ENCODE peak calls at places on chromosomes 3 and 15, in ten cellular contexts. C, I, Z, S, M, P, G, T, H and Q are unnamed samples.

GRCh38 chr15:27361418-27361817 is 390.4 kb downstream of the GABRG3 start:
- DNase-seq in Z (no peak), M (no peak), T (no peak), C (no peak), S (no peak), P (no peak), G (no peak), H (no peak), I (no peak), Q (no peak)

GRCh38 chr15:80467311-80467714 is 63.1 kb downstream of the ARNT2 start:
- DNase-seq in S (peak; percentile 85), T (no peak), G (no peak), I (peak; percentile 40), M (no peak), P (no peak), H (no peak), Z (no peak), C (no peak), Q (no peak)

GRCh38 chr15:101620645-101621044 is 31.5 kb downstream of the TM2D3 start:
- DNase-seq in S (no peak), M (no peak), T (no peak), Z (no peak), P (no peak), G (no peak), C (peak; percentile 81), H (no peak), I (no peak), Q (no peak)

GRCh38 chr3:38853021-38853420 is 37.0 kb upstream of the SCN10A start:
- DNase-seq in H (no peak), S (no peak), M (no peak), Z (no peak), G (no peak), C (no peak), T (no peak), P (no peak), I (peak; percentile 52), Q (no peak)

GRCh38 chr3:108125550-108126071 is 34.8 kb upstream of the CD47 start:
- DNase-seq in P (no peak), S (no peak), T (no peak), M (no peak), Z (no peak), H (no peak), C (peak; percentile 93), G (no peak), I (no peak), Q (no peak)

GRCh38 chr3:139745831-139746230 is 68.1 kb upstream of the NMNAT3 start:
- DNase-seq in P (no peak), M (peak; percentile 30), H (peak; percentile 41), S (peak; percentile 22), I (peak; percentile 23), C (no peak), G (no peak), Z (peak; percentile 80), T (no peak), Q (no peak)

GRCh38 chr3:154143873-154144272 is 22.7 kb downstream of the ARHGEF26 start:
- DNase-seq in P (no peak), H (no peak), M (no peak), T (no peak), S (no peak), I (no peak), Z (no peak), G (no peak), C (no peak), Q (no peak)

GRCh38 chr3:41064070-41064469 is 135.2 kb upstream of the CTNNB1 start:
- DNase-seq in M (no peak), I (no peak), P (no peak), S (no peak), C (no peak), H (no peak), T (no peak), G (no peak), Z (no peak), Q (no peak)

GRCh38 chr15:31338879-31339557 is 12.4 kb downstream of the KLF13 start:
- DNase-seq in G (peak; percentile 85), T (no peak), S (no peak), I (peak; percentile 86), M (no peak), C (no peak), Z (peak; percentile 77), P (peak; percentile 89), H (peak; percentile 92), Q (peak; percentile 72)

GRCh38 chr3:10122724-10123123 is 7.2 kb downstream of the BRK1 start:
- DNase-seq in I (no peak), P (no peak), G (no peak), S (no peak), T (no peak), C (no peak), H (no peak), Z (no peak), M (no peak), Q (no peak)

GRCh38 chr15:80804970-80805495 is 25.9 kb downstream of the CEMIP start:
- DNase-seq in I (no peak), G (no peak), Z (no peak), P (no peak), T (no peak), H (no peak), S (no peak), C (no peak), M (no peak), Q (no peak)

GRCh38 chr3:71987828-71988227 is 202.9 kb upstream of the PROK2 start:
- DNase-seq in Z (no peak), T (no peak), I (no peak), G (no peak), H (peak; percentile 58), S (no peak), M (no peak), C (no peak), P (no peak), Q (no peak)

GRCh38 chr3:46461971-46462910 is 2.5 kb downstream of the LTF start:
- DNase-seq in C (no peak), S (no peak), Z (no peak), I (peak; percentile 18), P (no peak), H (peak; percentile 29), T (no peak), M (no peak), G (no peak), Q (no peak)

GRCh38 chr3:71926242-71926560 is 141.3 kb upstream of the PROK2 start:
- DNase-seq in Z (no peak), G (no peak), T (peak; percentile 89), M (no peak), I (peak; percentile 12), P (no peak), S (peak; percentile 59), H (peak; percentile 9), C (peak; percentile 39), Q (no peak)

GRCh38 chr3:179967622-179968021 is 69.1 kb downstream of the PEX5L start:
- DNase-seq in I (no peak), C (no peak), H (peak; percentile 37), M (no peak), P (no peak), S (no peak), T (no peak), Z (peak; percentile 81), G (no peak), Q (no peak)

GRCh38 chr15:81107889-81108288 is 26.2 kb upstream of the CFAP161 start:
- DNase-seq in G (no peak), S (no peak), T (no peak), Z (no peak), I (no peak), M (no peak), C (no peak), H (no peak), P (no peak), Q (no peak)

GRCh38 chr3:131356006-131356405 is 25.6 kb upstream of the NUDT16 start:
- DNase-seq in H (peak; percentile 67), P (no peak), M (no peak), C (no peak), T (no peak), S (peak; percentile 82), Z (no peak), I (no peak), G (no peak), Q (no peak)

GRCh38 chr3:72316501-72317279 is 531.6 kb downstream of the SHQ1 start:
- DNase-seq in C (no peak), G (no peak), H (no peak), Z (no peak), T (no peak), I (no peak), P (no peak), M (no peak), S (no peak), Q (no peak)

GRCh38 chr15:26713498-26713897 is 59.4 kb downstream of the GABRB3 start:
- DNase-seq in H (no peak), Z (no peak), T (no peak), C (no peak), S (no peak), G (no peak), P (no peak), M (no peak), I (no peak), Q (no peak)

GRCh38 chr3:107845355-107846281 is 245.2 kb downstream of the CD47 start:
- DNase-seq in Z (no peak), T (no peak), G (no peak), H (peak; percentile 78), P (no peak), C (no peak), S (no peak), I (peak; percentile 13), M (no peak), Q (no peak)

GRCh38 chr3:50211930-50212329 is 6.9 kb downstream of the SLC38A3 start:
- DNase-seq in S (no peak), P (no peak), T (no peak), H (peak; percentile 79), G (no peak), C (no peak), I (peak; percentile 80), M (no peak), Z (peak; percentile 8), Q (no peak)

GRCh38 chr15:62094398-62094797 is 27.6 kb downstream of the C2CD4A start:
- DNase-seq in S (no peak), Z (no peak), H (no peak), M (no peak), G (no peak), T (no peak), C (no peak), I (no peak), P (no peak), Q (no peak)
- H3K4me1 ChIP-seq in S (no peaks in the 10 kb centered on the region), Z (no peaks in the 10 kb centered on the region), H (peaks cover 9% of the 10 kb centered on the region), M (no peaks in the 10 kb centered on the region), G (no peaks in the 10 kb centered on the region), T (no peaks in the 10 kb centered on the region), C (peaks cover 6% of the 10 kb centered on the region), I (no peaks in the 10 kb centered on the region), P (no peaks in the 10 kb centered on the region), Q (peaks cover 4% of the 10 kb centered on the region)

GRCh38 chr3:122123885-122124284 is 59.6 kb upstream of the CASR start:
- DNase-seq in C (no peak), M (no peak), I (no peak), H (no peak), G (no peak), T (no peak), Z (no peak), P (no peak), S (no peak), Q (no peak)
- H3K27ac ChIP-seq in C (no peak overlapping the region), M (no peak overlapping the region), I (no peak overlapping the region), H (no peak overlapping the region), G (no peak overlapping the region), T (no peak overlapping the region), Z (no peak overlapping the region), P (no peak overlapping the region), S (no peak overlapping the region), Q (no peak overlapping the region)

GRCh38 chr15:56982987-56983386 is 64.5 kb downstream of the TCF12 start:
- DNase-seq in Z (no peak), T (no peak), H (no peak), S (no peak), M (no peak), G (no peak), I (no peak), C (no peak), P (no peak), Q (no peak)
- H3K4me1 ChIP-seq in Z (peaks cover 25% of the 10 kb centered on the region), T (no peaks in the 10 kb centered on the region), H (peaks cover 73% of the 10 kb centered on the region), S (no peaks in the 10 kb centered on the region), M (peaks cover 5% of the 10 kb centered on the region), G (peaks cover 17% of the 10 kb centered on the region), I (peaks cover 14% of the 10 kb centered on the region), C (no peaks in the 10 kb centered on the region), P (peaks cover 15% of the 10 kb centered on the region), Q (peaks cover 77% of the 10 kb centered on the region)

GRCh38 chr15:90174140-90174891 is 26.8 kb upstream of the SEMA4B start:
- DNase-seq in S (no peak), C (no peak), H (peak; percentile 45), P (peak; percentile 98), G (peak; percentile 90), T (no peak), I (peak; percentile 70), Z (no peak), M (peak; percentile 87), Q (peak; percentile 88)
- H3K27ac ChIP-seq in S (no peak overlapping the region), C (no peak overlapping the region), H (no peak overlapping the region), P (peak overlapping the region; percentile 85), G (peak overlapping the region; percentile 89), T (no peak overlapping the region), I (peak overlapping the region; percentile 72), Z (no peak overlapping the region), M (peak overlapping the region; percentile 60), Q (peak overlapping the region; percentile 42)